ENCODE peak calls at places on chromosomes 3 and 15, in nine cellular contexts. One of them, this sample, is unnamed.

GRCh38 chr3:38542401-38543298 is 46.5 kb downstream of the EXOG start:
- DNase-seq in T follicular helper cell: no peak
- DNase-seq in astrocyte of the spinal cord: no peak
- DNase-seq in MCF 10A: no peak
- DNase-seq in fibroblast of lung: peak; percentile 4
- DNase-seq in EL: peak; percentile 59
- DNase-seq in naive thymus-derived CD8-positive, alpha-beta T cell: no peak
- DNase-seq in AG04449: no peak
- DNase-seq in adrenal gland: no peak
- DNase-seq in this sample: no peak

GRCh38 chr3:114498779-114499370 is 205.0 kb downstream of the TIGIT start:
- DNase-seq in EL: peak; percentile 83
- DNase-seq in adrenal gland: peak; percentile 64
- DNase-seq in naive thymus-derived CD8-positive, alpha-beta T cell: no peak
- DNase-seq in MCF 10A: peak; percentile 89
- DNase-seq in fibroblast of lung: peak; percentile 95
- DNase-seq in astrocyte of the spinal cord: peak; percentile 84
- DNase-seq in AG04449: no peak
- DNase-seq in T follicular helper cell: no peak
- DNase-seq in this sample: no peak

GRCh38 chr15:31501536-31502157 is 175.0 kb downstream of the KLF13 start:
- DNase-seq in AG04449: no peak
- DNase-seq in adrenal gland: no peak
- DNase-seq in EL: no peak
- DNase-seq in T follicular helper cell: no peak
- DNase-seq in MCF 10A: no peak
- DNase-seq in fibroblast of lung: no peak
- DNase-seq in naive thymus-derived CD8-positive, alpha-beta T cell: no peak
- DNase-seq in astrocyte of the spinal cord: no peak
- DNase-seq in this sample: no peak

GRCh38 chr3:77298405-77298804 is 258.5 kb downstream of the ROBO2 start:
- DNase-seq in naive thymus-derived CD8-positive, alpha-beta T cell: no peak
- DNase-seq in fibroblast of lung: no peak
- DNase-seq in MCF 10A: no peak
- DNase-seq in T follicular helper cell: no peak
- DNase-seq in AG04449: no peak
- DNase-seq in adrenal gland: no peak
- DNase-seq in astrocyte of the spinal cord: no peak
- DNase-seq in EL: no peak
- DNase-seq in this sample: no peak

GRCh38 chr3:103218793-103219192 is 784.0 kb downstream of the ZPLD1 start:
- DNase-seq in adrenal gland: no peak
- DNase-seq in astrocyte of the spinal cord: peak; percentile 63
- DNase-seq in MCF 10A: no peak
- DNase-seq in T follicular helper cell: no peak
- DNase-seq in AG04449: no peak
- DNase-seq in EL: no peak
- DNase-seq in fibroblast of lung: peak; percentile 64
- DNase-seq in naive thymus-derived CD8-positive, alpha-beta T cell: no peak
- DNase-seq in this sample: no peak

GRCh38 chr3:12954891-12955650 is 113.7 kb upstream of the RPL32 start:
- DNase-seq in EL: no peak
- DNase-seq in astrocyte of the spinal cord: peak; percentile 20
- DNase-seq in fibroblast of lung: peak; percentile 29
- DNase-seq in naive thymus-derived CD8-positive, alpha-beta T cell: no peak
- DNase-seq in T follicular helper cell: no peak
- DNase-seq in adrenal gland: peak; percentile 81
- DNase-seq in MCF 10A: peak; percentile 67
- DNase-seq in AG04449: no peak
- DNase-seq in this sample: no peak

GRCh38 chr3:148604270-148605085 is 93.2 kb upstream of the AGTR1 start:
- DNase-seq in EL: peak; percentile 45
- DNase-seq in naive thymus-derived CD8-positive, alpha-beta T cell: no peak
- DNase-seq in astrocyte of the spinal cord: peak; percentile 4
- DNase-seq in MCF 10A: no peak
- DNase-seq in AG04449: no peak
- DNase-seq in T follicular helper cell: no peak
- DNase-seq in fibroblast of lung: no peak
- DNase-seq in adrenal gland: no peak
- DNase-seq in this sample: no peak

GRCh38 chr3:107644631-107645030 is 121.9 kb downstream of the BBX start:
- DNase-seq in MCF 10A: no peak
- DNase-seq in fibroblast of lung: no peak
- DNase-seq in astrocyte of the spinal cord: no peak
- DNase-seq in EL: peak; percentile 51
- DNase-seq in adrenal gland: no peak
- DNase-seq in T follicular helper cell: no peak
- DNase-seq in AG04449: no peak
- DNase-seq in naive thymus-derived CD8-positive, alpha-beta T cell: no peak
- DNase-seq in this sample: no peak

GRCh38 chr3:136787226-136787793 is 31.6 kb upstream of the SLC35G2 start:
- DNase-seq in fibroblast of lung: peak; percentile 48
- DNase-seq in adrenal gland: peak; percentile 26
- DNase-seq in astrocyte of the spinal cord: peak; percentile 61
- DNase-seq in MCF 10A: peak; percentile 26
- DNase-seq in naive thymus-derived CD8-positive, alpha-beta T cell: no peak
- DNase-seq in T follicular helper cell: peak; percentile 1
- DNase-seq in EL: peak; percentile 10
- DNase-seq in AG04449: peak; percentile 31
- DNase-seq in this sample: no peak

GRCh38 chr15:59170295-59170881 is 36.3 kb upstream of the LDHAL6B start:
- DNase-seq in T follicular helper cell: no peak
- DNase-seq in adrenal gland: peak; percentile 61
- DNase-seq in MCF 10A: peak; percentile 91
- DNase-seq in astrocyte of the spinal cord: peak; percentile 72
- DNase-seq in AG04449: no peak
- DNase-seq in naive thymus-derived CD8-positive, alpha-beta T cell: no peak
- DNase-seq in fibroblast of lung: peak; percentile 72
- DNase-seq in EL: peak; percentile 74
- DNase-seq in this sample: no peak

GRCh38 chr15:25374143-25374542 is 64.7 kb downstream of the UBE3A start:
- DNase-seq in MCF 10A: no peak
- DNase-seq in EL: peak; percentile 23
- DNase-seq in AG04449: no peak
- DNase-seq in fibroblast of lung: peak; percentile 6
- DNase-seq in astrocyte of the spinal cord: no peak
- DNase-seq in T follicular helper cell: no peak
- DNase-seq in naive thymus-derived CD8-positive, alpha-beta T cell: no peak
- DNase-seq in adrenal gland: no peak
- DNase-seq in this sample: no peak

GRCh38 chr3:79390352-79390751 is 377.4 kb downstream of the ROBO1 start:
- DNase-seq in MCF 10A: no peak
- DNase-seq in naive thymus-derived CD8-positive, alpha-beta T cell: no peak
- DNase-seq in astrocyte of the spinal cord: no peak
- DNase-seq in AG04449: no peak
- DNase-seq in T follicular helper cell: no peak
- DNase-seq in fibroblast of lung: no peak
- DNase-seq in adrenal gland: no peak
- DNase-seq in EL: no peak
- DNase-seq in this sample: no peak

GRCh38 chr3:52062499-52062898 is 6.1 kb upstream of the DUSP7 start:
- DNase-seq in naive thymus-derived CD8-positive, alpha-beta T cell: no peak
- DNase-seq in MCF 10A: peak; percentile 98
- DNase-seq in astrocyte of the spinal cord: peak; percentile 91
- DNase-seq in EL: peak; percentile 88
- DNase-seq in T follicular helper cell: no peak
- DNase-seq in fibroblast of lung: peak; percentile 89
- DNase-seq in AG04449: peak; percentile 56
- DNase-seq in adrenal gland: peak; percentile 56
- DNase-seq in this sample: no peak

GRCh38 chr15:101167791-101168462 is 83.9 kb downstream of the CHSY1 start:
- DNase-seq in AG04449: no peak
- DNase-seq in naive thymus-derived CD8-positive, alpha-beta T cell: no peak
- DNase-seq in MCF 10A: peak; percentile 90
- DNase-seq in adrenal gland: peak; percentile 77
- DNase-seq in fibroblast of lung: peak; percentile 99
- DNase-seq in astrocyte of the spinal cord: peak; percentile 94
- DNase-seq in EL: peak; percentile 93
- DNase-seq in T follicular helper cell: no peak
- DNase-seq in this sample: no peak

GRCh38 chr15:45829336-45830153 is 194.7 kb downstream of the SQOR start:
- DNase-seq in adrenal gland: no peak
- DNase-seq in AG04449: no peak
- DNase-seq in astrocyte of the spinal cord: no peak
- DNase-seq in MCF 10A: no peak
- DNase-seq in naive thymus-derived CD8-positive, alpha-beta T cell: no peak
- DNase-seq in EL: no peak
- DNase-seq in T follicular helper cell: no peak
- DNase-seq in fibroblast of lung: no peak
- DNase-seq in this sample: no peak

GRCh38 chr3:15099364-15100098 is 583 bp upstream of the RBSN start:
- DNase-seq in adrenal gland: no peak
- DNase-seq in fibroblast of lung: no peak
- DNase-seq in T follicular helper cell: no peak
- DNase-seq in EL: no peak
- DNase-seq in MCF 10A: no peak
- DNase-seq in naive thymus-derived CD8-positive, alpha-beta T cell: no peak
- DNase-seq in astrocyte of the spinal cord: no peak
- DNase-seq in AG04449: no peak
- DNase-seq in this sample: no peak

GRCh38 chr15:90412356-90413194 is 24.5 kb downstream of the IQGAP1 start:
- DNase-seq in naive thymus-derived CD8-positive, alpha-beta T cell: peak; percentile 31
- DNase-seq in MCF 10A: peak; percentile 46
- DNase-seq in T follicular helper cell: no peak
- DNase-seq in AG04449: peak; percentile 88
- DNase-seq in fibroblast of lung: peak; percentile 87
- DNase-seq in EL: peak; percentile 81
- DNase-seq in astrocyte of the spinal cord: peak; percentile 72
- DNase-seq in adrenal gland: peak; percentile 31
- DNase-seq in this sample: no peak

GRCh38 chr3:141241248-141242034 is 9.8 kb downstream of the PXYLP1 start:
- DNase-seq in T follicular helper cell: no peak
- DNase-seq in AG04449: no peak
- DNase-seq in EL: no peak
- DNase-seq in fibroblast of lung: peak; percentile 40
- DNase-seq in MCF 10A: no peak
- DNase-seq in adrenal gland: no peak
- DNase-seq in astrocyte of the spinal cord: no peak
- DNase-seq in naive thymus-derived CD8-positive, alpha-beta T cell: no peak
- DNase-seq in this sample: no peak

GRCh38 chr3:4821975-4822374 is 157.3 kb upstream of the BHLHE40 start:
- DNase-seq in MCF 10A: no peak
- DNase-seq in EL: no peak
- DNase-seq in naive thymus-derived CD8-positive, alpha-beta T cell: peak; percentile 81
- DNase-seq in AG04449: no peak
- DNase-seq in T follicular helper cell: peak; percentile 60
- DNase-seq in adrenal gland: no peak
- DNase-seq in astrocyte of the spinal cord: no peak
- DNase-seq in fibroblast of lung: no peak
- DNase-seq in this sample: no peak

GRCh38 chr3:11661052-11661656 is 17.4 kb upstream of the VGLL4 start:
- DNase-seq in adrenal gland: no peak
- DNase-seq in AG04449: no peak
- DNase-seq in MCF 10A: peak; percentile 25
- DNase-seq in T follicular helper cell: no peak
- DNase-seq in astrocyte of the spinal cord: no peak
- DNase-seq in naive thymus-derived CD8-positive, alpha-beta T cell: no peak
- DNase-seq in fibroblast of lung: no peak
- DNase-seq in EL: no peak
- DNase-seq in this sample: no peak

GRCh38 chr3:159208080-159208479 is 406.2 kb downstream of the MFSD1 start:
- DNase-seq in T follicular helper cell: no peak
- DNase-seq in fibroblast of lung: peak; percentile 70
- DNase-seq in adrenal gland: no peak
- DNase-seq in astrocyte of the spinal cord: no peak
- DNase-seq in AG04449: no peak
- DNase-seq in EL: no peak
- DNase-seq in naive thymus-derived CD8-positive, alpha-beta T cell: no peak
- DNase-seq in MCF 10A: no peak
- DNase-seq in this sample: no peak

GRCh38 chr3:49172616-49173041 is 1.2 kb downstream of the KLHDC8B start:
- DNase-seq in MCF 10A: no peak
- DNase-seq in adrenal gland: peak; percentile 44
- DNase-seq in T follicular helper cell: no peak
- DNase-seq in AG04449: no peak
- DNase-seq in astrocyte of the spinal cord: no peak
- DNase-seq in naive thymus-derived CD8-positive, alpha-beta T cell: no peak
- DNase-seq in fibroblast of lung: no peak
- DNase-seq in EL: no peak
- DNase-seq in this sample: no peak

GRCh38 chr3:37564518-37564917 is 297.2 kb upstream of the CTDSPL start:
- DNase-seq in astrocyte of the spinal cord: no peak
- DNase-seq in fibroblast of lung: no peak
- DNase-seq in AG04449: no peak
- DNase-seq in EL: no peak
- DNase-seq in adrenal gland: no peak
- DNase-seq in MCF 10A: no peak
- DNase-seq in T follicular helper cell: no peak
- DNase-seq in naive thymus-derived CD8-positive, alpha-beta T cell: no peak
- DNase-seq in this sample: no peak

GRCh38 chr3:118987466-118987865 is 47.2 kb downstream of the IGSF11 start:
- DNase-seq in MCF 10A: peak; percentile 24
- DNase-seq in naive thymus-derived CD8-positive, alpha-beta T cell: no peak
- DNase-seq in astrocyte of the spinal cord: peak; percentile 44
- DNase-seq in EL: peak; percentile 2
- DNase-seq in T follicular helper cell: no peak
- DNase-seq in adrenal gland: peak; percentile 97
- DNase-seq in AG04449: peak; percentile 9
- DNase-seq in fibroblast of lung: peak; percentile 39
- DNase-seq in this sample: no peak

GRCh38 chr15:100910119-100910518 is 9.0 kb upstream of the LRRK1 start:
- DNase-seq in naive thymus-derived CD8-positive, alpha-beta T cell: no peak
- DNase-seq in AG04449: no peak
- DNase-seq in MCF 10A: no peak
- DNase-seq in adrenal gland: no peak
- DNase-seq in fibroblast of lung: no peak
- DNase-seq in astrocyte of the spinal cord: no peak
- DNase-seq in T follicular helper cell: no peak
- DNase-seq in EL: no peak
- DNase-seq in this sample: no peak

GRCh38 chr3:121719423-121719822 is 30.1 kb downstream of the GOLGB1 start:
- DNase-seq in MCF 10A: no peak
- DNase-seq in naive thymus-derived CD8-positive, alpha-beta T cell: no peak
- DNase-seq in adrenal gland: no peak
- DNase-seq in EL: no peak
- DNase-seq in astrocyte of the spinal cord: no peak
- DNase-seq in AG04449: no peak
- DNase-seq in T follicular helper cell: no peak
- DNase-seq in fibroblast of lung: no peak
- DNase-seq in this sample: no peak

GRCh38 chr3:193830791-193831191 is 237.8 kb downstream of the OPA1 start:
- DNase-seq in MCF 10A: peak; percentile 99
- DNase-seq in astrocyte of the spinal cord: peak; percentile 37
- DNase-seq in EL: no peak
- DNase-seq in adrenal gland: no peak
- DNase-seq in fibroblast of lung: peak; percentile 62
- DNase-seq in AG04449: no peak
- DNase-seq in naive thymus-derived CD8-positive, alpha-beta T cell: no peak
- DNase-seq in T follicular helper cell: no peak
- DNase-seq in this sample: no peak

GRCh38 chr3:139642981-139643380 is 34.8 kb downstream of the NMNAT3 start:
- DNase-seq in fibroblast of lung: peak; percentile 18
- DNase-seq in naive thymus-derived CD8-positive, alpha-beta T cell: no peak
- DNase-seq in astrocyte of the spinal cord: no peak
- DNase-seq in adrenal gland: no peak
- DNase-seq in AG04449: no peak
- DNase-seq in EL: no peak
- DNase-seq in T follicular helper cell: no peak
- DNase-seq in MCF 10A: no peak
- DNase-seq in this sample: no peak

GRCh38 chr15:69576948-69577351 is 124.3 kb downstream of the RPLP1 start:
- DNase-seq in fibroblast of lung: no peak
- DNase-seq in T follicular helper cell: no peak
- DNase-seq in AG04449: no peak
- DNase-seq in adrenal gland: no peak
- DNase-seq in MCF 10A: no peak
- DNase-seq in naive thymus-derived CD8-positive, alpha-beta T cell: no peak
- DNase-seq in EL: no peak
- DNase-seq in astrocyte of the spinal cord: no peak
- DNase-seq in this sample: no peak

GRCh38 chr3:28667646-28668376 is 319.2 kb upstream of the AZI2 start:
- DNase-seq in astrocyte of the spinal cord: peak; percentile 61
- DNase-seq in AG04449: peak; percentile 2
- DNase-seq in EL: peak; percentile 59
- DNase-seq in T follicular helper cell: peak; percentile 2
- DNase-seq in adrenal gland: peak; percentile 73
- DNase-seq in MCF 10A: peak; percentile 83
- DNase-seq in naive thymus-derived CD8-positive, alpha-beta T cell: peak; percentile 18
- DNase-seq in fibroblast of lung: peak; percentile 43
- DNase-seq in this sample: peak; percentile 72

GRCh38 chr3:127064391-127065137 is 81.6 kb downstream of the PLXNA1 start:
- DNase-seq in adrenal gland: no peak
- DNase-seq in MCF 10A: peak; percentile 43
- DNase-seq in AG04449: peak; percentile 9
- DNase-seq in naive thymus-derived CD8-positive, alpha-beta T cell: no peak
- DNase-seq in EL: peak; percentile 48
- DNase-seq in astrocyte of the spinal cord: peak; percentile 22
- DNase-seq in fibroblast of lung: peak; percentile 76
- DNase-seq in T follicular helper cell: no peak
- DNase-seq in this sample: no peak

This sample was measured in neural crest cell.